ENCODE peak calls at places on chromosome 9, in five cellular contexts. W, I, B, R and J are unnamed samples.

GRCh38 chr9:130846487-130847305 is 11.6 kb downstream of the ABL1 start:
- DNase-seq in W (peak; percentile 50), I (no peak), B (peak; percentile 79), R (peak; percentile 54), J (peak; percentile 69)

GRCh38 chr9:112541690-112542089 is 55.1 kb downstream of the KIAA1958 start:
- DNase-seq in I (no peak), B (no peak), W (no peak), R (no peak), J (no peak)

GRCh38 chr9:120916573-120916972 is 10.0 kb downstream of the TRAF1 start:
- DNase-seq in R (no peak), B (peak; percentile 87), W (peak; percentile 75), I (no peak), J (peak; percentile 85)

GRCh38 chr9:7756088-7756487 is 43.5 kb downstream of the DMAC1 start:
- DNase-seq in B (no peak), R (peak; percentile 68), I (peak; percentile 51), W (no peak), J (no peak)

GRCh38 chr9:83334320-83334719 is 203.9 kb downstream of the FRMD3 start:
- DNase-seq in R (peak; percentile 56), I (peak; percentile 80), W (peak; percentile 71), B (peak; percentile 91), J (peak; percentile 80)

GRCh38 chr9:73137286-73137899 is 14.3 kb upstream of the ANXA1 start:
- DNase-seq in B (no peak), R (peak; percentile 81), W (no peak), I (no peak), J (no peak)

GRCh38 chr9:96486351-96487029 is 36.5 kb downstream of the HABP4 start:
- DNase-seq in I (no peak), B (peak; percentile 77), R (no peak), W (peak; percentile 43), J (peak; percentile 64)

GRCh38 chr9:13113201-13113600 is 166.3 kb downstream of the MPDZ start:
- DNase-seq in B (no peak), W (no peak), I (no peak), R (no peak), J (peak; percentile 10)

GRCh38 chr9:107161338-107161737 is 121.7 kb upstream of the RAD23B start:
- DNase-seq in R (no peak), I (no peak), B (no peak), W (no peak), J (no peak)

GRCh38 chr9:27569406-27569805 is 3.9 kb downstream of the C9orf72 start:
- DNase-seq in I (no peak), R (peak; percentile 30), W (no peak), B (no peak), J (no peak)